ENCODE peak calls at places on chromosomes 5 and 9, in nine cellular contexts. Y, I, K, E, Z, G, S, P and F are unnamed samples.

GRCh38 chr5:102971693-102972293 is 148.1 kb downstream of the GIN1 start:
- DNase-seq in Y (peak; percentile 15), I (no peak), G (no peak), P (peak; percentile 7), Z (no peak), S (peak; percentile 43), K (no peak), E (no peak), F (no peak)

GRCh38 chr5:43140286-43140685 is 19.6 kb downstream of the ZNF131 start:
- DNase-seq in Y (no peak), Z (no peak), K (no peak), G (no peak), I (no peak), S (no peak), E (no peak), P (no peak), F (no peak)

GRCh38 chr5:158648631-158649030 is 451.1 kb downstream of the EBF1 start:
- DNase-seq in G (no peak), E (no peak), S (no peak), Y (no peak), K (no peak), I (no peak), P (no peak), Z (no peak), F (no peak)

GRCh38 chr9:34125681-34126206 is 754 bp downstream of the DCAF12 start:
- DNase-seq in K (peak; percentile 16), P (peak; percentile 29), I (peak; percentile 26), Z (no peak), E (no peak), S (no peak), G (peak; percentile 54), Y (peak; percentile 50), F (no peak)

GRCh38 chr9:102521097-102521755 is 473.9 kb upstream of the CYLC2 start:
- DNase-seq in Z (no peak), G (no peak), S (peak; percentile 1), I (no peak), P (no peak), E (no peak), K (no peak), Y (no peak), F (no peak)

GRCh38 chr9:113614843-113615648 is 151.5 kb downstream of the RGS3 start:
- DNase-seq in G (no peak), S (peak; percentile 68), E (peak; percentile 52), Z (no peak), P (peak; percentile 60), K (no peak), I (no peak), Y (no peak), F (no peak)

GRCh38 chr9:77744877-77745435 is 96.8 kb upstream of the GNA14 start:
- DNase-seq in G (no peak), K (no peak), Y (no peak), S (no peak), Z (no peak), I (no peak), P (no peak), E (no peak), F (no peak)

GRCh38 chr5:123125953-123126352 is 36.9 kb downstream of the PRDM6 start:
- DNase-seq in P (no peak), I (no peak), S (peak; percentile 70), Z (no peak), E (no peak), G (no peak), Y (peak; percentile 56), K (no peak), F (no peak)

GRCh38 chr9:31745886-31746285 is 638.6 kb upstream of the ACO1 start:
- DNase-seq in Y (no peak), K (no peak), I (no peak), Z (no peak), E (no peak), S (no peak), G (no peak), P (no peak), F (no peak)

GRCh38 chr5:77302653-77303052 is 92.2 kb downstream of the PDE8B start:
- DNase-seq in I (no peak), E (peak; percentile 44), Y (no peak), P (no peak), Z (no peak), G (no peak), S (no peak), K (no peak), F (no peak)

GRCh38 chr5:119484884-119485283 is 32.6 kb downstream of the HSD17B4 start:
- DNase-seq in G (no peak), P (no peak), K (no peak), S (no peak), Z (no peak), Y (no peak), I (no peak), E (no peak), F (no peak)

GRCh38 chr5:34436761-34437501 is 219.2 kb upstream of the RAI14 start:
- DNase-seq in K (no peak), P (no peak), E (no peak), G (no peak), I (no peak), S (no peak), Z (no peak), Y (no peak), F (no peak)

GRCh38 chr9:129280236-129281231 is 102.5 kb upstream of the IER5L start:
- DNase-seq in E (no peak), K (no peak), I (no peak), P (peak; percentile 5), Z (no peak), Y (no peak), G (peak; percentile 42), S (no peak), F (peak; percentile 79)

GRCh38 chr5:169251685-169252084 is 49.3 kb downstream of the SLIT3 start:
- DNase-seq in I (no peak), Y (no peak), G (no peak), S (no peak), Z (no peak), K (no peak), P (no peak), E (no peak), F (no peak)

GRCh38 chr5:178117911-178118310 is 4.6 kb downstream of the N4BP3 start:
- DNase-seq in S (no peak), E (no peak), P (no peak), K (no peak), Y (no peak), Z (no peak), G (no peak), I (no peak), F (no peak)

GRCh38 chr9:135461936-135462335 is 17.6 kb upstream of the PPP1R26 start:
- DNase-seq in Y (no peak), S (no peak), Z (no peak), E (no peak), I (no peak), P (no peak), K (no peak), G (no peak), F (no peak)

GRCh38 chr5:83653669-83654068 is 67.0 kb downstream of the HAPLN1 start:
- DNase-seq in Y (no peak), S (no peak), K (no peak), Z (no peak), P (peak; percentile 25), G (no peak), I (no peak), E (no peak), F (no peak)

GRCh38 chr5:14250778-14251711 is 107.9 kb downstream of the TRIO start:
- DNase-seq in Y (no peak), Z (no peak), E (no peak), G (no peak), S (no peak), P (no peak), K (no peak), I (no peak), F (no peak)

GRCh38 chr5:105840800-105841199 is 1829.9 kb downstream of the EFNA5 start:
- DNase-seq in K (no peak), P (no peak), Y (no peak), G (no peak), E (no peak), S (no peak), Z (no peak), I (peak; percentile 23), F (no peak)

GRCh38 chr5:107404595-107405366 is 266.0 kb downstream of the EFNA5 start:
- DNase-seq in P (no peak), E (no peak), Y (peak; percentile 48), I (no peak), K (no peak), Z (no peak), S (no peak), G (no peak), F (no peak)

GRCh38 chr9:112348257-112348992 is 15.0 kb upstream of the PTBP3 start:
- DNase-seq in Z (no peak), E (peak; percentile 60), G (peak; percentile 62), P (peak; percentile 27), K (peak; percentile 79), Y (peak; percentile 65), S (peak; percentile 76), I (no peak), F (no peak)

GRCh38 chr5:157357823-157358222 is 91.9 kb downstream of the CYFIP2 start:
- DNase-seq in I (no peak), Z (no peak), S (no peak), Y (no peak), P (no peak), K (no peak), G (no peak), E (no peak), F (no peak)

GRCh38 chr9:38336341-38336740 is 56.2 kb upstream of the ALDH1B1 start:
- DNase-seq in Y (no peak), Z (no peak), G (no peak), E (no peak), K (no peak), I (no peak), S (no peak), P (no peak), F (no peak)

GRCh38 chr9:110977259-110977709 is 61.0 kb downstream of the LPAR1 start:
- DNase-seq in S (peak; percentile 51), G (no peak), I (no peak), Y (peak; percentile 97), K (no peak), E (no peak), Z (peak; percentile 84), P (no peak), F (no peak)

GRCh38 chr5:172713113-172713808 is 57.7 kb downstream of the DUSP1 start:
- DNase-seq in K (peak; percentile 80), Y (no peak), I (peak; percentile 78), G (peak; percentile 83), E (peak; percentile 44), Z (no peak), P (peak; percentile 69), S (no peak), F (no peak)

GRCh38 chr9:20558609-20559016 is 63.7 kb downstream of the MLLT3 start:
- DNase-seq in P (no peak), Y (peak; percentile 96), Z (peak; percentile 50), K (no peak), G (no peak), I (no peak), E (no peak), S (peak; percentile 92), F (no peak)

GRCh38 chr9:33818832-33819500 is 2.0 kb downstream of the UBE2R2 start:
- DNase-seq in S (no peak), Z (no peak), I (no peak), Y (peak; percentile 65), G (no peak), P (no peak), E (no peak), K (no peak), F (no peak)

GRCh38 chr5:152532714-152533113 is 127.6 kb upstream of the NMUR2 start:
- DNase-seq in I (peak; percentile 31), S (peak; percentile 27), Z (peak; percentile 37), P (peak; percentile 27), K (no peak), G (no peak), E (no peak), Y (peak; percentile 65), F (no peak)

GRCh38 chr5:130136300-130136699 is 232.0 kb downstream of the CHSY3 start:
- DNase-seq in I (no peak), E (no peak), K (no peak), P (no peak), G (no peak), Y (no peak), Z (no peak), S (peak; percentile 22), F (no peak)

GRCh38 chr9:15936316-15936869 is 383.6 kb downstream of the CCDC171 start:
- DNase-seq in Y (no peak), P (no peak), K (no peak), Z (no peak), S (peak; percentile 72), G (no peak), E (no peak), I (no peak), F (no peak)

GRCh38 chr9:79263666-79264460 is 307.9 kb upstream of the TLE4 start:
- DNase-seq in Y (peak; percentile 4), P (no peak), I (peak; percentile 83), K (no peak), Z (no peak), G (no peak), E (no peak), S (no peak), F (no peak)